ENCODE peak calls at places on chromosomes 6 and 20, in nine cellular contexts. G, M, X, A, W, T, N, S and L are unnamed samples.

GRCh38 chr6:14638932-14639875 is 521.6 kb downstream of the CD83 start:
- DNase-seq in G (no peak), M (no peak), X (peak), A (peak), W (no peak), T (no peak), N (no peak), S (peak), L (peak)

GRCh38 chr6:37516920-37517405 is 17.3 kb upstream of the CCDC167 start:
- DNase-seq in G (peak), M (no peak), X (no peak), A (no peak), W (no peak), T (no peak), N (peak), S (no peak), L (no peak)

GRCh38 chr20:17556842-17557674 is 12.8 kb upstream of the DSTN start:
- DNase-seq in G (no peak), M (no peak), X (no peak), A (peak), W (no peak), T (no peak), N (peak), S (peak), L (no peak)

GRCh38 chr6:124393536-124393935 is 568.7 kb upstream of the RNF217 start:
- DNase-seq in G (no peak), M (no peak), X (no peak), A (peak), W (no peak), T (no peak), N (no peak), S (no peak), L (no peak)

GRCh38 chr6:44202972-44203750 is 13.6 kb upstream of the MYMX start:
- DNase-seq in G (no peak), M (no peak), X (no peak), A (no peak), W (no peak), T (no peak), N (no peak), S (no peak), L (no peak)

GRCh38 chr20:36988494-36988966 is 37.0 kb upstream of the SAMHD1 start:
- DNase-seq in G (no peak), M (no peak), X (peak), A (peak), W (no peak), T (peak), N (peak), S (no peak), L (no peak)

GRCh38 chr6:278494-278893 is 13.8 kb upstream of the DUSP22 start:
- DNase-seq in G (no peak), M (no peak), X (no peak), A (no peak), W (no peak), T (no peak), N (no peak), S (no peak), L (no peak)

GRCh38 chr20:31475472-31476312 is 604 bp downstream of the REM1 start:
- DNase-seq in G (no peak), M (no peak), X (no peak), A (no peak), W (no peak), T (no peak), N (no peak), S (no peak), L (no peak)

GRCh38 chr20:63243604-63244247 is 8.0 kb downstream of the BIRC7 start:
- DNase-seq in G (no peak), M (no peak), X (no peak), A (no peak), W (no peak), T (no peak), N (no peak), S (no peak), L (no peak)